ENCODE peak calls at places on chromosomes 7 and 10, in seven cellular contexts. R, O, I, F, L, Y and M are unnamed samples.

GRCh38 chr10:118304521-118304920 is 37.6 kb downstream of the FAM204A start:
- DNase-seq in F (no peak), Y (no peak), O (no peak), R (no peak), L (no peak), I (no peak), M (no peak)

GRCh38 chr10:76647276-76647675 is 990.3 kb downstream of the KCNMA1 start:
- DNase-seq in Y (no peak), L (peak), O (no peak), F (no peak), R (no peak), I (no peak), M (no peak)

GRCh38 chr10:75043256-75044121 is 68.0 kb upstream of the SAMD8 start:
- DNase-seq in O (no peak), Y (peak), L (no peak), R (no peak), F (peak), I (peak), M (peak)

GRCh38 chr10:26172126-26172525 is 44.4 kb upstream of the GAD2 start:
- DNase-seq in O (no peak), L (no peak), R (no peak), I (peak), Y (peak), F (no peak), M (no peak)

GRCh38 chr10:87860156-87860795 is 3.1 kb downstream of the KLLN start:
- DNase-seq in L (peak), R (peak), Y (no peak), I (peak), F (no peak), O (no peak), M (no peak)

GRCh38 chr10:44463511-44464121 is 78.7 kb upstream of the CXCL12 start:
- DNase-seq in R (no peak), O (no peak), I (no peak), L (no peak), F (no peak), Y (no peak), M (no peak)

GRCh38 chr7:90250601-90251303 is 5.8 kb downstream of the CFAP69 start:
- DNase-seq in I (no peak), F (no peak), R (no peak), O (no peak), Y (no peak), L (peak), M (no peak)

GRCh38 chr7:100119701-100120517 is 475 bp downstream of the CNPY4 start:
- DNase-seq in I (peak), L (peak), F (peak), Y (peak), O (peak), R (peak), M (peak)

GRCh38 chr10:131243076-131243475 is 68.4 kb downstream of the TCERG1L start:
- DNase-seq in L (no peak), R (no peak), Y (no peak), O (no peak), I (no peak), F (no peak), M (no peak)

GRCh38 chr10:131240691-131241090 is 70.8 kb downstream of the TCERG1L start:
- DNase-seq in Y (no peak), F (no peak), R (no peak), O (no peak), I (no peak), L (no peak), M (no peak)

GRCh38 chr10:131239926-131240325 is 71.6 kb downstream of the TCERG1L start:
- DNase-seq in O (no peak), Y (no peak), L (no peak), I (no peak), R (no peak), F (no peak), M (no peak)

GRCh38 chr10:131244836-131245235 is 66.7 kb downstream of the TCERG1L start:
- DNase-seq in R (no peak), F (no peak), L (no peak), O (no peak), I (no peak), Y (no peak), M (no peak)

GRCh38 chr10:131242007-131242406 is 69.5 kb downstream of the TCERG1L start:
- DNase-seq in I (peak), Y (peak), F (no peak), R (peak), O (peak), L (no peak), M (peak)
- TF ChIP-seq CTCF in I (peak), Y (no peak), F (peak), R (peak), O (no peak), L (no peak), M (peak)

GRCh38 chr7:29552392-29552791 is 11.2 kb upstream of the PRR15 start:
- DNase-seq in O (no peak), R (no peak), L (no peak), I (no peak), F (no peak), Y (no peak), M (no peak)

GRCh38 chr7:29561271-29561670 is 2.4 kb upstream of the PRR15 start:
- DNase-seq in L (no peak), I (no peak), Y (no peak), F (no peak), R (no peak), O (no peak), M (no peak)

GRCh38 chr7:29555061-29555460 is 8.6 kb upstream of the PRR15 start:
- DNase-seq in I (no peak), L (no peak), Y (no peak), O (no peak), F (no peak), R (no peak), M (no peak)

GRCh38 chr7:29557954-29558353 is 5.7 kb upstream of the PRR15 start:
- DNase-seq in L (peak), Y (no peak), R (peak), O (no peak), I (no peak), F (no peak), M (no peak)

DNA sequence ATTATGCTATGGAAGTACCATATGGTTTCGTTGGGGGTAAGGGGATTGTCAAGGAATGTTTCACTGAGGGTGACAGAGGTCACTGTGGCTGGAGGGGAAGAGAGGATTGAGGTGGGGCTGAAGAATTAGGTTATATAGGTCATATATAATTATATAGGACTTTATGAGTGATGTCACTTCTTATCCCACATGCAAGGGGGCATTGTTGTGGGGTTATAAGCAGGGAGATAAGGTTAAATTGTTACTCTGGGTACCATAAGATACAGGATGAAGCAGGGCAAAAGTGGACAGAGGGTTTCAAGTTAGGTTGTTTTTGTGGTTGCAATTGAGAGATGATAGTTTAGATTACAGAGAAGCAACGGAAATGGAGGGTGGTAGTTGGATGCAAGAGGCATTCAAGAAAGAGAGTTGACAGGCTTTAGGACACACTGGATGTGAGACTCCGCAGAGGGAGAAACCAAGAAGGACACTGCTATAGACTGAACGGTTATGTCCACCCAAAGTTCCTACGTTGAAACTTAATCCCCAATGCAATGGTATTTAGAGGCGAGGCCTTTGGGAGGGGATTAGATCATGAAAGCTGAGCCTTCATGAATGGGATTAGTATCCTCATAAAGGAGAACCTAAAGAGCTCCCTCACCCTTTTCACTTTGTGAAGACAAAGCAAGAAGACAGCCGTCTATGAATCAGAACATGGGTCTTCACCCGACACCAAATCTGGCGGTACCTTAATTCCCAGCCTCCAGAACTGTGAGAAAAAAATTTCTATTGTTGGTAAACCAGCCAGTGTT is 7.0 kb upstream of the PRR15 start:
- DNase-seq in F (no peak), L (no peak), R (no peak), O (no peak), Y (no peak), I (peak), M (no peak)
- TF ChIP-seq CTCF in F (no peak), L (no peak), R (no peak), O (no peak), Y (peak), I (peak), M (no peak)

GRCh38 chr10:9012312-9012711 is 957.8 kb downstream of the GATA3 start:
- DNase-seq in R (no peak), F (no peak), Y (no peak), L (peak), I (no peak), O (no peak), M (no peak)
- TF ChIP-seq CTCF in R (no peak), F (no peak), Y (no peak), L (no peak), I (no peak), O (no peak), M (no peak)

DNA sequence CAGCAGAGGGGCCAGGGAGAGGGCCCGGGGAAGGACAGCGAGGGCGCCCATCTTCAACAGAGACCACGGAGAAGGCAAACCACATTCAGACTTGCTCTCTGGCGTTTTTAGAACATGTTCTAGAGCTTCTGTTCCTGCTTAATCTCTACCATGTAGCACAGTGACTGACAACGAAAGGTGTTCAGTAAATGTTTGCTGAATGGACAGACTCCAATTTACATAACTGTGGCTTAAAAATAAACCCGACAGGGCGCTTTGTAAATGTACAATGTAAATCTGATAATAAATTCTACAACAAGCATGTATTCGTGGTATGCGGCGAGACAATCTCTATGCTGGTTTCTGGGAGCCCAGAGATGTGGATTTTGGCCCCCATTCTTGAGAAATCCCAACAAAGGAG is 10.5 kb downstream of the ADARB2 start:
- DNase-seq in R (no peak), I (no peak), O (no peak), L (no peak), Y (no peak), F (no peak), M (no peak)
- TF ChIP-seq CTCF in R (no peak), I (no peak), O (no peak), L (no peak), Y (no peak), F (no peak), M (no peak)

GRCh38 chr10:811781-812180 is 119.7 kb downstream of the LARP4B start:
- DNase-seq in L (peak), Y (no peak), I (no peak), F (no peak), R (no peak), O (no peak), M (no peak)

GRCh38 chr10:812787-813186 is 118.7 kb downstream of the LARP4B start:
- DNase-seq in O (no peak), R (no peak), Y (no peak), F (no peak), I (no peak), L (no peak), M (no peak)

GRCh38 chr10:809671-810350 is 120.3 kb upstream of the DIP2C start:
- DNase-seq in L (no peak), F (no peak), R (no peak), I (no peak), O (no peak), Y (no peak), M (no peak)

GRCh38 chr10:811379-811778 is 120.1 kb downstream of the LARP4B start:
- DNase-seq in R (no peak), O (no peak), Y (no peak), I (no peak), L (no peak), F (no peak), M (no peak)

DNA sequence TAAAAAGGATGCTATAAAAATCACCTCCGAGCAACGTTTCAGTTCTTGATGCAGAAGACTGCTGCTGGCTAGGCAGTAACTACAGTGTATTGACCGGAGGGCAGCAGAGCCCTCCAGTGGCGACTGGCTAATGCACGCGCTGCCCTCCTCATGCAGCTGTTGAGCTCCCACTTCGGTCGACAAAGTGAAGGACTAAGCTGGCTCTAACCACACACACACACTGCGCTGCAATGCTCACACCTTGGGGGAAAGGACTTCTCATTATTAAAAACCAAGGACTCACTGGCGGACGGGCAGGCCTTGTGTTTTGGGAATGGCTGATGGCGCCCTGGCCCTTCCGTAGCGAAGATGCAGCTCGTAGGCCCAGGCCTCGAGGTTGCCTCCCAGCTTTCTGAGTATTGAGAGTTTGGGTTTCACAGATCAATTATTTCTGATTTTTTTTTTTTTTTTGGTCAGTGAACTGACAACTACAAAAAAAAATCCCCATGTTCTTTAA is 120.9 kb upstream of the DIP2C start:
- DNase-seq in R (peak), O (no peak), L (peak), F (no peak), I (peak), Y (no peak), M (peak)
- TF ChIP-seq CTCF in R (peak), O (peak), L (peak), F (peak), I (peak), Y (no peak), M (peak)

GRCh38 chr7:122550545-122550944 is 148.4 kb downstream of the RNF133 start:
- DNase-seq in L (peak), O (no peak), I (no peak), R (no peak), F (no peak), Y (no peak), M (no peak)
- TF ChIP-seq CTCF in L (no peak), O (no peak), I (peak), R (peak), F (no peak), Y (no peak), M (no peak)

DNA sequence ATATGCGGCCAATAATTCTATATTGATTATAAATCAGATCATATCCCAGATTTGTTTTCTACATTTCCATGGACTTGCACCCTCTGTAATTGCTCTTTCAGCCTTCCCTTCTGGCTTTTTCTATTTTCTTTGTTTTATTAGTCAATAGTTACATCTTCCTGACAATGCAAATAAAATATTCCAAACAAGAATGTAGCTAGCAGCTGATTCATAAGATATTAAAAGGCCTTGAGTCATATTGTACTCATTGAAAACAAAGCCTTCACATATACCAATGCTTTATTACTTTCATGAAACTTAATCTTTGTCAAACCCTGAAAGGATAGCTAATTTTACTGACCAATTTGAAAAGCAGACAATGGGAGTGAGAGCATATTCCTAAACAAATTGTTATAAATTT is 10.7 kb upstream of the SFMBT2 start:
- DNase-seq in O (no peak), I (no peak), F (no peak), R (no peak), L (no peak), Y (no peak), M (no peak)
- TF ChIP-seq CTCF in O (no peak), I (no peak), F (no peak), R (no peak), L (no peak), Y (no peak), M (no peak)